ENCODE peak calls at places on chromosomes 12 and 14, in nine cellular contexts. L is NCI-H460; V is brain microvascular endothelial cell; Y is KBM-7; I is NCI-H774; W is natural killer cell; D is HFFc6; O is activated effector memory CD4-positive, alpha-beta T cell treated with anti-CD3 and anti-CD28 coated beads, Interleukin-2, amount 50 U/mL, for 16 hours; C is T-helper 22 cell. U is an unnamed sample.

GRCh38 chr14:100081997-100082625 is 16.9 kb downstream of the EVL start:
- DNase-seq in L (no peak), Y (no peak), I (no peak), D (no peak), W (no peak), O (no peak), V (no peak), C (no peak), U (no peak)

GRCh38 chr12:127620956-127621355 is 646.0 kb upstream of the TMEM132C start:
- DNase-seq in W (no peak), I (peak; percentile 34), Y (no peak), O (no peak), L (no peak), V (no peak), C (no peak), D (no peak), U (no peak)

GRCh38 chr14:54487771-54488170 is 1.0 kb downstream of the GMFB start:
- DNase-seq in W (no peak), V (no peak), I (no peak), L (no peak), Y (peak; percentile 19), C (no peak), O (no peak), D (peak; percentile 49), U (peak; percentile 11)

GRCh38 chr12:14567311-14568195 is at the start of gene PLBD1:
- DNase-seq in V (no peak), D (no peak), I (peak; percentile 50), L (no peak), C (no peak), O (no peak), W (no peak), Y (no peak), U (no peak)

GRCh38 chr14:33589334-33589733 is 361.5 kb downstream of the EGLN3 start:
- DNase-seq in I (no peak), L (no peak), O (no peak), D (peak; percentile 63), C (no peak), V (peak; percentile 71), Y (no peak), W (no peak), U (peak; percentile 33)

GRCh38 chr14:91127411-91127810 is 13.5 kb downstream of the DGLUCY start:
- DNase-seq in V (no peak), W (no peak), D (no peak), O (no peak), Y (no peak), C (no peak), I (no peak), L (no peak), U (no peak)

GRCh38 chr12:95790912-95791849 is 617 bp upstream of the NTN4 start:
- DNase-seq in W (peak; percentile 19), D (no peak), O (peak; percentile 71), L (no peak), I (no peak), Y (peak; percentile 34), V (no peak), C (no peak), U (no peak)

GRCh38 chr14:28875937-28876910 is 109.6 kb downstream of the FOXG1 start:
- DNase-seq in W (no peak), V (no peak), O (no peak), L (no peak), I (peak; percentile 86), D (no peak), Y (no peak), C (no peak), U (no peak)

GRCh38 chr14:22977684-22978486 is 4.5 kb downstream of the AJUBA start:
- DNase-seq in W (no peak), O (no peak), C (no peak), D (peak; percentile 71), V (no peak), I (no peak), Y (no peak), L (peak; percentile 55), U (peak; percentile 86)

GRCh38 chr12:84408936-84409335 is 503.7 kb downstream of the SLC6A15 start:
- DNase-seq in C (no peak), L (no peak), D (no peak), W (no peak), V (peak; percentile 32), I (no peak), O (no peak), Y (no peak), U (no peak)

GRCh38 chr14:29927596-29928341 is at the start of gene PRKD1:
- DNase-seq in Y (peak; percentile 5), I (peak; percentile 46), W (no peak), O (no peak), D (peak; percentile 41), L (peak; percentile 49), C (no peak), V (peak; percentile 7), U (no peak)

GRCh38 chr14:105275267-105275946 is 25.4 kb downstream of the BRF1 start:
- DNase-seq in D (peak; percentile 39), I (no peak), Y (no peak), L (no peak), V (peak; percentile 17), O (no peak), C (no peak), W (no peak), U (no peak)

GRCh38 chr14:83556746-83557460 is 1973.0 kb upstream of the FLRT2 start:
- DNase-seq in V (peak; percentile 84), I (no peak), Y (no peak), D (peak; percentile 58), W (no peak), C (no peak), O (no peak), L (peak; percentile 17), U (peak; percentile 69)

GRCh38 chr12:26121841-26122680 is 2.8 kb downstream of the BHLHE41 start:
- DNase-seq in V (no peak), L (no peak), Y (peak; percentile 57), O (peak; percentile 69), C (no peak), W (no peak), I (peak; percentile 36), D (no peak), U (no peak)

GRCh38 chr14:67734675-67735074 is 33.0 kb downstream of the RDH12 start:
- DNase-seq in W (no peak), O (no peak), C (no peak), Y (no peak), I (no peak), V (no peak), L (no peak), D (peak; percentile 4), U (no peak)

GRCh38 chr14:74549588-74549987 is 56.0 kb downstream of the ISCA2 start:
- DNase-seq in I (no peak), C (no peak), Y (no peak), D (no peak), L (no peak), W (no peak), O (no peak), V (no peak), U (no peak)

GRCh38 chr12:70555081-70555480 is 82.1 kb downstream of the PTPRB start:
- DNase-seq in W (no peak), V (no peak), I (no peak), L (no peak), O (no peak), Y (no peak), C (no peak), D (no peak), U (no peak)

GRCh38 chr14:104585966-104586702 is 6.6 kb downstream of the C14orf180 start:
- DNase-seq in V (no peak), O (no peak), D (no peak), W (no peak), Y (no peak), C (no peak), I (no peak), L (no peak), U (no peak)

GRCh38 chr12:25781223-25781622 is 177.3 kb upstream of the RASSF8 start:
- DNase-seq in I (peak; percentile 12), Y (no peak), W (no peak), L (no peak), C (no peak), D (no peak), V (no peak), O (no peak), U (no peak)

GRCh38 chr14:100364403-100364802 is 41.3 kb downstream of the SLC25A47 start:
- DNase-seq in V (no peak), W (no peak), C (no peak), O (no peak), D (no peak), I (no peak), L (no peak), Y (no peak), U (no peak)

GRCh38 chr14:100591453-100592371 is 4.5 kb upstream of the BEGAIN start:
- DNase-seq in O (peak; percentile 59), Y (no peak), C (no peak), I (no peak), D (no peak), V (no peak), L (no peak), W (no peak), U (no peak)

GRCh38 chr14:87934185-87934584 is 58.8 kb downstream of the GALC start:
- DNase-seq in W (no peak), C (no peak), V (no peak), L (no peak), O (no peak), D (no peak), Y (no peak), I (no peak), U (no peak)

GRCh38 chr14:91484186-91484585 is 25.9 kb downstream of the PPP4R3A start:
- DNase-seq in W (no peak), C (no peak), I (no peak), Y (no peak), L (no peak), O (no peak), D (no peak), V (no peak), U (no peak)

GRCh38 chr14:79056879-79057278 is 886.7 kb downstream of the NRXN3 start:
- DNase-seq in W (no peak), I (no peak), C (no peak), L (no peak), O (no peak), V (peak; percentile 56), D (peak; percentile 43), Y (no peak), U (no peak)

GRCh38 chr14:43308411-43308810 is 1198.7 kb downstream of the FSCB start:
- DNase-seq in L (no peak), C (no peak), V (no peak), I (no peak), O (no peak), Y (no peak), W (no peak), D (no peak), U (no peak)

GRCh38 chr14:51460051-51460450 is 191.7 kb upstream of the FRMD6 start:
- DNase-seq in I (no peak), Y (no peak), V (no peak), O (no peak), D (no peak), L (no peak), W (no peak), C (no peak), U (no peak)

GRCh38 chr14:79543966-79544365 is 667.3 kb downstream of the DIO2 start:
- DNase-seq in D (peak; percentile 18), Y (no peak), V (peak; percentile 82), W (no peak), C (no peak), L (peak; percentile 20), O (no peak), I (no peak), U (no peak)

GRCh38 chr12:103716517-103717196 is 124.4 kb downstream of the NT5DC3 start:
- DNase-seq in Y (no peak), W (no peak), I (no peak), L (no peak), D (no peak), V (no peak), O (no peak), C (no peak), U (no peak)

GRCh38 chr12:52183971-52184370 is 7.8 kb downstream of the KRT80 start:
- DNase-seq in V (no peak), C (no peak), Y (no peak), I (no peak), L (no peak), D (no peak), O (no peak), W (no peak), U (no peak)

GRCh38 chr12:96048392-96048969 is 13.1 kb upstream of the LTA4H start:
- DNase-seq in D (no peak), Y (no peak), W (no peak), C (no peak), V (no peak), O (no peak), I (peak; percentile 48), L (no peak), U (no peak)